ENCODE peak calls at places on chromosomes 6 and 20, in seven cellular contexts. One of them, this sample, is unnamed.

GRCh38 chr6:149456311-149457021 is 28.3 kb downstream of the ZC3H12D start:
- DNase-seq in HCT116: no peak
- DNase-seq in BJ: no peak
- DNase-seq in ovary: no peak
- DNase-seq in left lung: peak; percentile 32
- DNase-seq in choroid plexus epithelial cell: no peak
- DNase-seq in stomach: no peak
- DNase-seq in this sample: no peak

GRCh38 chr6:111522393-111523020 is 39.5 kb upstream of the REV3L start:
- DNase-seq in left lung: no peak
- DNase-seq in choroid plexus epithelial cell: no peak
- DNase-seq in HCT116: no peak
- DNase-seq in stomach: no peak
- DNase-seq in BJ: no peak
- DNase-seq in ovary: no peak
- DNase-seq in this sample: no peak

GRCh38 chr20:9068896-9069663 is at the start of gene PLCB4:
- DNase-seq in choroid plexus epithelial cell: peak; percentile 30
- DNase-seq in stomach: peak; percentile 68
- DNase-seq in ovary: no peak
- DNase-seq in HCT116: no peak
- DNase-seq in BJ: no peak
- DNase-seq in left lung: no peak
- DNase-seq in this sample: no peak

GRCh38 chr6:40183902-40184301 is 249.6 kb upstream of the MOCS1 start:
- DNase-seq in choroid plexus epithelial cell: no peak
- DNase-seq in BJ: no peak
- DNase-seq in stomach: no peak
- DNase-seq in ovary: no peak
- DNase-seq in left lung: no peak
- DNase-seq in HCT116: no peak
- DNase-seq in this sample: no peak

GRCh38 chr6:53495496-53495895 is 49.4 kb downstream of the GCLC start:
- DNase-seq in choroid plexus epithelial cell: no peak
- DNase-seq in BJ: no peak
- DNase-seq in HCT116: no peak
- DNase-seq in left lung: no peak
- DNase-seq in stomach: no peak
- DNase-seq in ovary: no peak
- DNase-seq in this sample: no peak

GRCh38 chr20:12949429-12949980 is 59.3 kb upstream of the SPTLC3 start:
- DNase-seq in left lung: no peak
- DNase-seq in HCT116: no peak
- DNase-seq in choroid plexus epithelial cell: peak; percentile 82
- DNase-seq in ovary: no peak
- DNase-seq in BJ: no peak
- DNase-seq in stomach: no peak
- DNase-seq in this sample: no peak

GRCh38 chr6:47349931-47350330 is 40.2 kb upstream of the TNFRSF21 start:
- DNase-seq in HCT116: no peak
- DNase-seq in left lung: no peak
- DNase-seq in stomach: no peak
- DNase-seq in ovary: no peak
- DNase-seq in BJ: no peak
- DNase-seq in choroid plexus epithelial cell: no peak
- DNase-seq in this sample: no peak

GRCh38 chr6:105603779-105604592 is 201.1 kb upstream of the PREP start:
- DNase-seq in BJ: no peak
- DNase-seq in ovary: no peak
- DNase-seq in choroid plexus epithelial cell: no peak
- DNase-seq in left lung: no peak
- DNase-seq in HCT116: no peak
- DNase-seq in stomach: no peak
- DNase-seq in this sample: no peak

GRCh38 chr20:13392391-13392790 is 171.3 kb downstream of the ISM1 start:
- DNase-seq in ovary: no peak
- DNase-seq in choroid plexus epithelial cell: no peak
- DNase-seq in BJ: no peak
- DNase-seq in left lung: no peak
- DNase-seq in HCT116: no peak
- DNase-seq in stomach: no peak
- DNase-seq in this sample: no peak

DNA sequence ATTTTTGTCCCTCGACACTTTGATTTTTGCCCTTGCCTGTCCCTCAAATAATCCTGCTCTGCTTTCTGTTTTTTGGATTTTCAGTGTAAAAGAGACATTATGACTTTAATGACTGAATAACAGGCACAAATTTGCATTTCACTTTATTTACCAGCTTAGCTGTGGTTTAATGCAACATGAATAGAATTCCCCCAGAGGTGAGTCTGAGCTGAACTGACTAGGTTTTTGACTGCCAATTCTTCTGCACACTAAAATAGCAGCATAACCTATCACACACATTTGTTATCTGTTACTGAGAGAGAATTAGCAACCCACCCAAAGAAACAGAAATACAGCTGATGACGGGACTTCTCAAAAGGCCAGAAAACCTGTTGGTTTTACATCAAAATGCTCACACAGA is 3.9 kb upstream of the RBM24 start:
- DNase-seq in BJ: no peak
- DNase-seq in choroid plexus epithelial cell: no peak
- DNase-seq in HCT116: no peak
- DNase-seq in ovary: no peak
- DNase-seq in left lung: no peak
- DNase-seq in stomach: no peak
- DNase-seq in this sample: no peak
- H3K4me3 ChIP-seq in BJ: no peak overlapping the region
- H3K4me3 ChIP-seq in choroid plexus epithelial cell: no peak overlapping the region
- H3K4me3 ChIP-seq in HCT116: no peak overlapping the region
- H3K4me3 ChIP-seq in ovary: no peak overlapping the region
- H3K4me3 ChIP-seq in left lung: no peak overlapping the region
- H3K4me3 ChIP-seq in stomach: no peak overlapping the region
- H3K4me3 ChIP-seq in this sample: no peak overlapping the region

GRCh38 chr6:2000962-2001361 is 244.4 kb downstream of the GMDS start:
- DNase-seq in stomach: no peak
- DNase-seq in HCT116: no peak
- DNase-seq in choroid plexus epithelial cell: no peak
- DNase-seq in BJ: no peak
- DNase-seq in ovary: no peak
- DNase-seq in left lung: no peak
- DNase-seq in this sample: no peak

GRCh38 chr6:1993049-1993448 is 252.4 kb downstream of the GMDS start:
- DNase-seq in HCT116: no peak
- DNase-seq in stomach: no peak
- DNase-seq in choroid plexus epithelial cell: peak; percentile 22
- DNase-seq in BJ: no peak
- DNase-seq in ovary: no peak
- DNase-seq in left lung: no peak
- DNase-seq in this sample: no peak

GRCh38 chr6:1991332-1991878 is 254.0 kb downstream of the GMDS start:
- DNase-seq in choroid plexus epithelial cell: no peak
- DNase-seq in stomach: no peak
- DNase-seq in ovary: no peak
- DNase-seq in left lung: no peak
- DNase-seq in BJ: no peak
- DNase-seq in HCT116: no peak
- DNase-seq in this sample: no peak

GRCh38 chr6:1997702-1998101 is 247.7 kb downstream of the GMDS start:
- DNase-seq in HCT116: no peak
- DNase-seq in left lung: no peak
- DNase-seq in stomach: no peak
- DNase-seq in ovary: no peak
- DNase-seq in choroid plexus epithelial cell: peak; percentile 11
- DNase-seq in BJ: no peak
- DNase-seq in this sample: no peak

DNA sequence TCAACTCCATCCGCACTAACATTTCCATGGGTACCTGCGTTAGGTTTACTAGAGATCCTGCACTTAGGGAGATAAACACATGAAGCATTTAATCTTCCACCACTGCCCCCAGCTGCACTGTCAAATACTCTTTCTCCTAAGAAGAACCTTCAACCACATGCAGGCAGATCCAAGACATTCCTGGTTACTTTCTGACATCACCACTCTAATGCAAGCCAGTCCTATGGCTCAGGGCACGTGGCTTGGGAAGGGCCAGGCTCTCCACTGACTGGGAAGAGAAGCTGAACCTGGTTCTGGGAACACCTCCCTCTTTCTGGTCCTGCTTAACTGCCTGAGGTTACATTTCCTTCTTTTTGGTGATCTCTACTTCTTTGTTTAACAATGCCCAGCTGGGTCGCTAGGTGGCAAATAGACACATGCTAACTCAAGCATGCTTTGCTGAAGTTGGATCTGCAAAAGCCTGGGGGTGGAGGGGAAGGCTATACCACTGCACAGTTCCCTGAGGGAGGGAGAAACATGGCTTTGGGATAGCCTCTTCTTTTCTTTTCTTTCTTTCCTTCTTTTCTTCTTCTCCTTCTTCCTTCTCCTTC is 249.8 kb downstream of the GMDS start:
- DNase-seq in HCT116: peak; percentile 0
- DNase-seq in left lung: no peak
- DNase-seq in stomach: no peak
- DNase-seq in BJ: no peak
- DNase-seq in ovary: no peak
- DNase-seq in choroid plexus epithelial cell: no peak
- DNase-seq in this sample: peak; percentile 29
- TF ChIP-seq CTCF in HCT116: no peak
- TF ChIP-seq CTCF in left lung: no peak
- TF ChIP-seq CTCF in stomach: no peak
- TF ChIP-seq CTCF in BJ: no peak
- TF ChIP-seq CTCF in ovary: no peak
- TF ChIP-seq CTCF in choroid plexus epithelial cell: no peak
- TF ChIP-seq CTCF in this sample: no peak

GRCh38 chr20:6007529-6008103 is 46.2 kb downstream of the LRRN4 start:
- DNase-seq in left lung: no peak
- DNase-seq in stomach: no peak
- DNase-seq in BJ: no peak
- DNase-seq in choroid plexus epithelial cell: no peak
- DNase-seq in ovary: no peak
- DNase-seq in HCT116: no peak
- DNase-seq in this sample: no peak
- H3K4me3 ChIP-seq in left lung: peak overlapping the region; percentile 78
- H3K4me3 ChIP-seq in stomach: peak overlapping the region; percentile 96
- H3K4me3 ChIP-seq in BJ: peak overlapping the region; percentile 83
- H3K4me3 ChIP-seq in choroid plexus epithelial cell: peak overlapping the region; percentile 77
- H3K4me3 ChIP-seq in ovary: peak overlapping the region; percentile 90
- H3K4me3 ChIP-seq in HCT116: peak overlapping the region; percentile 73
- H3K4me3 ChIP-seq in this sample: peak overlapping the region; percentile 85

GRCh38 chr6:143234686-143235085 is 174.0 kb downstream of the AIG1 start:
- DNase-seq in ovary: no peak
- DNase-seq in BJ: no peak
- DNase-seq in HCT116: no peak
- DNase-seq in stomach: no peak
- DNase-seq in choroid plexus epithelial cell: no peak
- DNase-seq in left lung: no peak
- DNase-seq in this sample: no peak

GRCh38 chr6:143233563-143234285 is 173.0 kb downstream of the AIG1 start:
- DNase-seq in left lung: no peak
- DNase-seq in ovary: peak; percentile 17
- DNase-seq in BJ: no peak
- DNase-seq in HCT116: no peak
- DNase-seq in stomach: no peak
- DNase-seq in choroid plexus epithelial cell: peak; percentile 11
- DNase-seq in this sample: no peak

GRCh38 chr6:143229402-143229801 is 168.7 kb downstream of the AIG1 start:
- DNase-seq in HCT116: no peak
- DNase-seq in left lung: no peak
- DNase-seq in BJ: no peak
- DNase-seq in ovary: no peak
- DNase-seq in stomach: no peak
- DNase-seq in choroid plexus epithelial cell: no peak
- DNase-seq in this sample: no peak

GRCh38 chr6:143236151-143236788 is 175.6 kb downstream of the AIG1 start:
- DNase-seq in BJ: peak; percentile 37
- DNase-seq in left lung: no peak
- DNase-seq in ovary: no peak
- DNase-seq in stomach: no peak
- DNase-seq in choroid plexus epithelial cell: peak; percentile 11
- DNase-seq in HCT116: peak; percentile 16
- DNase-seq in this sample: peak; percentile 69

DNA sequence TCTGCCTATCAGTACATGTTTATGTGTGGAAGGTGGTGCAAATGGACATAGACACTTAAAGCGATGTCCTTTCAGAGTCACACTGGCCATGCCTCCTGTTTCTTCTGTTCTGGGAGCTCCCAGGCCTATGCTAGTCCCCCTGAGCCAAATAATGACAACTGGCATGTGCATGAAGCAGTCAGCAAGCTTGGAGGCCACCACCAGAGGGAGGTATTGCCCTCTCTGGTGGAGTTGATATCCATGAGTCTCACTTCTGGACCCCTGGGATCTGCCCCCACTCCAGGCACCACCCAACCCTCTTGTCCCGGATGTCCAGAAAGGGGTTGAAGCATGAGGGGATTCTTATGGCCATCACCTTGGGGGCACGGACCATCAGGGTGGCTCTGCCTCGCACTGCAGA is 172.2 kb downstream of the AIG1 start:
- DNase-seq in stomach: peak; percentile 30
- DNase-seq in HCT116: peak; percentile 15
- DNase-seq in ovary: no peak
- DNase-seq in BJ: no peak
- DNase-seq in left lung: no peak
- DNase-seq in choroid plexus epithelial cell: peak; percentile 31
- DNase-seq in this sample: no peak
- TF ChIP-seq CTCF in stomach: no peak
- TF ChIP-seq CTCF in HCT116: peak; percentile 36
- TF ChIP-seq CTCF in ovary: no peak
- TF ChIP-seq CTCF in BJ: peak; percentile 55
- TF ChIP-seq CTCF in left lung: peak; percentile 35
- TF ChIP-seq CTCF in choroid plexus epithelial cell: peak; percentile 69
- TF ChIP-seq CTCF in this sample: peak; percentile 77

GRCh38 chr6:14210077-14210476 is 92.5 kb downstream of the CD83 start:
- DNase-seq in ovary: no peak
- DNase-seq in BJ: no peak
- DNase-seq in left lung: no peak
- DNase-seq in choroid plexus epithelial cell: no peak
- DNase-seq in HCT116: no peak
- DNase-seq in stomach: no peak
- DNase-seq in this sample: no peak
- H3K4me3 ChIP-seq in ovary: no peak overlapping the region
- H3K4me3 ChIP-seq in BJ: no peak overlapping the region
- H3K4me3 ChIP-seq in left lung: no peak overlapping the region
- H3K4me3 ChIP-seq in choroid plexus epithelial cell: no peak overlapping the region
- H3K4me3 ChIP-seq in HCT116: peak overlapping the region; percentile 76
- H3K4me3 ChIP-seq in stomach: peak overlapping the region; percentile 79
- H3K4me3 ChIP-seq in this sample: no peak overlapping the region

DNA sequence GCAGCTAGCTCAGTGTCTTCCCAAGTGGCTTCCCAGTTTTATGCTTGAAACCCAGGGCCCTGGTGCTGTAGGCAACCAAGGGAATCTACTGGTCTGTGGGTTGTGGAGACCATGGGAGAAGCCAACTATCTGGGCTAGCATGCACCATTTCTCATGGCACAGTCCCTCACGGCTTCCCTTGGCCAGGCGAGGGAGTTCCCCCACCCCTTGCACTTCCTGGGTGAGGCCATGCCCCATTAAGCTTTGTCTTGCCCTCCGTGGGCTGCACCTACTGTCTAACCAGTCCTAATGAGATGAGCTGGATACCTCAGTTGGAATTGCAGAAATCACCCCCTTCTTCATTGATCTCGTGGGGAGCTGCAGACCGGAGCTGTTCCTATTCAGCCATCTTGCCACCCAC is 1152.0 kb downstream of the KHDRBS2 start:
- DNase-seq in BJ: no peak
- DNase-seq in choroid plexus epithelial cell: no peak
- DNase-seq in left lung: no peak
- DNase-seq in ovary: no peak
- DNase-seq in HCT116: no peak
- DNase-seq in stomach: no peak
- DNase-seq in this sample: no peak
- TF ChIP-seq CTCF in BJ: no peak
- TF ChIP-seq CTCF in choroid plexus epithelial cell: no peak
- TF ChIP-seq CTCF in left lung: no peak
- TF ChIP-seq CTCF in ovary: no peak
- TF ChIP-seq CTCF in HCT116: no peak
- TF ChIP-seq CTCF in stomach: no peak
- TF ChIP-seq CTCF in this sample: no peak

This sample was measured in HFF-Myc.